ENCODE peak calls at places on chromosomes 11 and 22, in ten cellular contexts. U, E, R, I, A, B, D, P, J and M are unnamed samples.

GRCh38 chr11:19631657-19632325 is 80.8 kb upstream of the NAV2 start:
- DNase-seq in U (peak), E (no peak), R (no peak), I (no peak), A (no peak), B (no peak), D (no peak), P (no peak), J (no peak), M (no peak)

GRCh38 chr22:27576815-27577564 is 224.6 kb downstream of the MN1 start:
- DNase-seq in U (no peak), E (no peak), R (no peak), I (no peak), A (peak), B (no peak), D (peak), P (no peak), J (no peak), M (no peak)

GRCh38 chr11:18365736-18366135 is 28.6 kb upstream of the LDHA start:
- DNase-seq in U (no peak), E (no peak), R (no peak), I (no peak), A (no peak), B (no peak), D (no peak), P (no peak), J (no peak), M (no peak)

GRCh38 chr11:119706887-119707286 is 22.1 kb downstream of the NECTIN1 start:
- DNase-seq in U (no peak), E (no peak), R (no peak), I (no peak), A (no peak), B (no peak), D (no peak), P (no peak), J (no peak), M (no peak)

GRCh38 chr11:128472128-128473110 is 114.9 kb downstream of the ETS1 start:
- DNase-seq in U (peak), E (no peak), R (no peak), I (peak), A (peak), B (no peak), D (no peak), P (no peak), J (no peak), M (no peak)

GRCh38 chr11:12441081-12441801 is 63.9 kb downstream of the PARVA start:
- DNase-seq in U (peak), E (no peak), R (no peak), I (no peak), A (no peak), B (no peak), D (no peak), P (no peak), J (no peak), M (no peak)

GRCh38 chr11:61999141-61999975 is 31.9 kb upstream of the FTH1 start:
- DNase-seq in U (peak), E (no peak), R (no peak), I (no peak), A (no peak), B (no peak), D (no peak), P (no peak), J (no peak), M (no peak)

GRCh38 chr22:41776381-41776780 is 24.1 kb upstream of the CCDC134 start:
- DNase-seq in U (no peak), E (no peak), R (no peak), I (no peak), A (no peak), B (no peak), D (no peak), P (no peak), J (no peak), M (no peak)

GRCh38 chr11:66068923-66069714 is 953 bp upstream of the PACS1 start:
- DNase-seq in U (peak), E (no peak), R (no peak), I (peak), A (peak), B (no peak), D (peak), P (no peak), J (no peak), M (peak)

GRCh38 chr11:1730230-1730629 is 20.2 kb downstream of the IFITM10 start:
- DNase-seq in U (no peak), E (no peak), R (no peak), I (no peak), A (no peak), B (no peak), D (no peak), P (no peak), J (no peak), M (no peak)

GRCh38 chr22:48722661-48723060 is 1105.0 kb downstream of the BRD1 start:
- DNase-seq in U (no peak), E (no peak), R (no peak), I (no peak), A (no peak), B (no peak), D (no peak), P (no peak), J (no peak), M (no peak)

GRCh38 chr11:62710001-62710345 is 2.5 kb downstream of the GNG3 start:
- DNase-seq in U (peak), E (no peak), R (no peak), I (no peak), A (no peak), B (no peak), D (no peak), P (no peak), J (no peak), M (peak)

GRCh38 chr22:36701941-36702640 is 1.5 kb downstream of the CACNG2 start:
- DNase-seq in U (no peak), E (no peak), R (no peak), I (no peak), A (no peak), B (no peak), D (no peak), P (no peak), J (no peak), M (no peak)

GRCh38 chr22:23534851-23535717 is 45.0 kb downstream of the IGLL1 start:
- DNase-seq in U (no peak), E (no peak), R (no peak), I (no peak), A (no peak), B (no peak), D (no peak), P (no peak), J (no peak), M (peak)

GRCh38 chr11:10387209-10388083 is 67.6 kb upstream of the AMPD3 start:
- DNase-seq in U (peak), E (no peak), R (no peak), I (peak), A (peak), B (no peak), D (no peak), P (no peak), J (no peak), M (no peak)

GRCh38 chr11:132772712-132773545 is 759.4 kb downstream of the OPCML start:
- DNase-seq in U (no peak), E (no peak), R (no peak), I (no peak), A (no peak), B (no peak), D (no peak), P (no peak), J (no peak), M (no peak)